ENCODE peak calls at places on chromosomes 1 and 21, in four cellular contexts. A is H9, E is H1, W is mesendoderm. N is an unnamed sample.
A peak's percentile ranks its signal among the peaks of the same experiment; 100 is the strongest.

GRCh38 chr21:41864311-41865001 is 14.7 kb downstream of the PRDM15 start:
- DNase-seq in A (no peak), E (no peak), W (no peak), N (no peak)

GRCh38 chr1:178599745-178600144 is 86.8 kb downstream of the TEX35 start:
- DNase-seq in A (no peak), E (no peak), W (no peak), N (no peak)

GRCh38 chr1:94757931-94758330 is 62.2 kb upstream of the SLC44A3 start:
- DNase-seq in A (no peak), E (no peak), W (peak; percentile 62), N (no peak)

GRCh38 chr1:93990010-93990409 is 80.8 kb upstream of the GCLM start:
- DNase-seq in A (no peak), E (no peak), W (no peak), N (no peak)

GRCh38 chr1:239302716-239303115 is 83.7 kb upstream of the CHRM3 start:
- DNase-seq in A (no peak), E (no peak), W (no peak), N (no peak)

GRCh38 chr1:20873311-20873710 is 86.2 kb upstream of the HP1BP3 start:
- DNase-seq in A (no peak), E (no peak), W (no peak), N (peak; percentile 55)

GRCh38 chr1:168141986-168142385 is 5.3 kb upstream of the GPR161 start:
- DNase-seq in A (no peak), E (no peak), W (peak; percentile 40), N (no peak)

GRCh38 chr21:45076245-45076661 is 1.9 kb downstream of the ADARB1 start:
- DNase-seq in A (peak; percentile 15), E (no peak), W (peak; percentile 32), N (peak; percentile 68)

GRCh38 chr1:173093721-173094450 is 43.1 kb upstream of the TNFSF18 start:
- DNase-seq in A (no peak), E (no peak), W (no peak), N (no peak)

GRCh38 chr1:82755671-82756070 is 954.9 kb downstream of the ADGRL2 start:
- DNase-seq in A (no peak), E (no peak), W (no peak), N (no peak)

GRCh38 chr1:228081578-228082259 is 789 bp upstream of the ARF1 start:
- DNase-seq in A (peak; percentile 72), E (no peak), W (peak; percentile 78), N (no peak)

GRCh38 chr1:207007352-207008033 is 25.1 kb downstream of the C1orf116 start:
- DNase-seq in A (no peak), E (no peak), W (peak; percentile 81), N (peak; percentile 91)

GRCh38 chr1:178412400-178412770 is 84.4 kb downstream of the CLEC20A start:
- DNase-seq in A (no peak), E (no peak), W (no peak), N (peak; percentile 70)

GRCh38 chr1:193794239-193794638 is 607.8 kb upstream of the B3GALT2 start:
- DNase-seq in A (no peak), E (no peak), W (no peak), N (peak; percentile 3)

GRCh38 chr1:93960641-93961147 is 51.5 kb upstream of the GCLM start:
- DNase-seq in A (no peak), E (no peak), W (no peak), N (peak; percentile 12)

GRCh38 chr1:201619513-201619912 is 80.6 kb downstream of the NAV1 start:
- DNase-seq in A (no peak), E (no peak), W (no peak), N (no peak)

GRCh38 chr1:187617776-187618175 is 789.0 kb downstream of the PLA2G4A start:
- DNase-seq in A (no peak), E (no peak), W (no peak), N (no peak)

GRCh38 chr1:63918395-63918945 is 144.7 kb downstream of the ROR1 start:
- DNase-seq in A (no peak), E (no peak), W (no peak), N (no peak)

GRCh38 chr1:7628273-7628672 is 142.8 kb upstream of the VAMP3 start:
- DNase-seq in A (no peak), E (no peak), W (no peak), N (no peak)

GRCh38 chr1:6197746-6198427 is 1.5 kb downstream of the RPL22 start:
- DNase-seq in A (no peak), E (no peak), W (no peak), N (no peak)

GRCh38 chr1:185735667-185736105 is 1.5 kb downstream of the HMCN1 start:
- DNase-seq in A (no peak), E (no peak), W (no peak), N (peak; percentile 7)

GRCh38 chr1:70277875-70278274 is 56.7 kb downstream of the SRSF11 start:
- DNase-seq in A (no peak), E (no peak), W (no peak), N (no peak)

GRCh38 chr1:203459671-203460201 is 15.9 kb upstream of the PRELP start:
- DNase-seq in A (no peak), E (no peak), W (peak; percentile 72), N (no peak)

GRCh38 chr1:41347276-41347675 is 14.0 kb upstream of the FOXO6 start:
- DNase-seq in A (no peak), E (no peak), W (no peak), N (no peak)

GRCh38 chr1:72062584-72062983 is 219.8 kb downstream of the NEGR1 start:
- DNase-seq in A (no peak), E (no peak), W (no peak), N (peak; percentile 17)

GRCh38 chr21:46222436-46223116 is 6.0 kb downstream of the LSS start:
- DNase-seq in A (no peak), E (no peak), W (no peak), N (no peak)

GRCh38 chr1:111702504-111703050 is 36.6 kb downstream of the INKA2 start:
- DNase-seq in A (no peak), E (no peak), W (no peak), N (no peak)

GRCh38 chr1:156549831-156550230 is 22.5 kb downstream of the IQGAP3 start:
- DNase-seq in A (no peak), E (no peak), W (no peak), N (no peak)

GRCh38 chr1:66711420-66711819 is 40.8 kb upstream of the DYNLT5 start:
- DNase-seq in A (no peak), E (no peak), W (peak; percentile 33), N (no peak)

GRCh38 chr1:158153781-158154444 is 26.8 kb upstream of the CD1D start:
- DNase-seq in A (no peak), E (no peak), W (no peak), N (no peak)

DNA sequence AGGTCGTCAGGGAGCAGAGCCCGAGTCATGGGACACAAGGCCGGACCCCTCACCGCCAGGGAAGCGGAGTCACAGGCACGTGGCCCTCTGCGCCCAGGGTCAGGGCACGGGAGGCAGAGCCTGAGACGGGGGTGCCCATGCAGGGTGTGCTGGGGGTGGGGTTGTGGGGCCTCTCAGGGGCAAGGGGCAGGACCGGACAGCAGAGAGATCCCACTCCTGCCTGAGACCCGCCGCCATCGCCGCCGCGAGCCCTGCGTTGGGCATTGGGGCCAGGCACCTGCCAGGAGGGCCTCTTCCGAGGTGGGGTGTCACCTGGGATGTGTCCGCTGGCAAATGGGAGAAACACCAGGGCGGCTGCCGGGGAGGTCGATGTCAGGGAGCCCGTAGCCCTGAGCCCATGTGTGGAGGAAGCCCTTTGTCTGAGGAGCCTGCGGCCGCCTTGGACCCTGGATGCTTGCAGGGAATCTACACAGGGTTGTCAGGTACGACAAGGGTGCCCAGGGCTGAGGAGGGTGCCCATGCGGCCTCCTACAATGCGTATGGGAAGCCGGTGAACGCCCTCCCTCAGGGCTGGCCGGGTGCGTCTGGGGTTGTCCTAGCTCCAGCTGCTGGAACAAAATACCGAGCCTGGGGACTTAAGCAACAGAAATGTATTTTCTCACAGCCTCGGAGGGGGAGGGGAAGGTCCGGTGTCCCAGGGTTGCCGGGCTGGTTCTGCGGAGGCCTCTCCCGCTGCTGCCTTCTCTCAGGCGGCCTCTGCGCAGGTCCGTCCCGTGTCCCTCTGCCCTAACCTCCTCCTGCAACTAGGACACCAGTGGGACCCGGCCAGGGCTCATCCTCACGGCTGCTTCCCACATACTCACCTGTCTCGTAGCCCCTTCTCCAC is 16.4 kb upstream of the C1orf159 start:
- DNase-seq in A (no peak), E (no peak), W (no peak), N (no peak)
- H4K5ac ChIP-seq in A (no peak overlapping the region), E (no peak overlapping the region), W (no peak overlapping the region), N (no peak overlapping the region)

DNA sequence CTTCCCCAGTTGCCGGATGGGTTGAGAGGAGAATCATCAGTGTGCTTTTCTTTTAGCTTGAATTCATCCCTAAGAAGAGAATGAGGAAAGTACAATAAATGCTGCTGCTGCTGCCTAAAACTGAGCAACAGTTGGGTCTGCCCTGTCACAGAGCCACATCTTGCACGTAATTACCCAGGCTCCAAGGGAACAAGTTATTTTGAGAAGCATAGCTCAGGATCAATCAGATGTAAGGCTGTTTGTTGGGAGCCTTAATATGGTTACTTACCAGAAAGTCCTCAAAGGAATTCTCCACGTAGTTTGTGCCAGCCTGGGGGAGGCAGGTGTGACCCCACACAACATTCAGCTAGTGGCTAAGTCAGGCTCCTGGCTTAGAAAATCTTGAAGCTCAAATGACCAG is 16.7 kb downstream of the ACTN2 start:
- DNase-seq in A (no peak), E (no peak), W (no peak), N (no peak)
- H4K5ac ChIP-seq in A (no peak overlapping the region), E (no peak overlapping the region), W (no peak overlapping the region), N (no peak overlapping the region)

DNA sequence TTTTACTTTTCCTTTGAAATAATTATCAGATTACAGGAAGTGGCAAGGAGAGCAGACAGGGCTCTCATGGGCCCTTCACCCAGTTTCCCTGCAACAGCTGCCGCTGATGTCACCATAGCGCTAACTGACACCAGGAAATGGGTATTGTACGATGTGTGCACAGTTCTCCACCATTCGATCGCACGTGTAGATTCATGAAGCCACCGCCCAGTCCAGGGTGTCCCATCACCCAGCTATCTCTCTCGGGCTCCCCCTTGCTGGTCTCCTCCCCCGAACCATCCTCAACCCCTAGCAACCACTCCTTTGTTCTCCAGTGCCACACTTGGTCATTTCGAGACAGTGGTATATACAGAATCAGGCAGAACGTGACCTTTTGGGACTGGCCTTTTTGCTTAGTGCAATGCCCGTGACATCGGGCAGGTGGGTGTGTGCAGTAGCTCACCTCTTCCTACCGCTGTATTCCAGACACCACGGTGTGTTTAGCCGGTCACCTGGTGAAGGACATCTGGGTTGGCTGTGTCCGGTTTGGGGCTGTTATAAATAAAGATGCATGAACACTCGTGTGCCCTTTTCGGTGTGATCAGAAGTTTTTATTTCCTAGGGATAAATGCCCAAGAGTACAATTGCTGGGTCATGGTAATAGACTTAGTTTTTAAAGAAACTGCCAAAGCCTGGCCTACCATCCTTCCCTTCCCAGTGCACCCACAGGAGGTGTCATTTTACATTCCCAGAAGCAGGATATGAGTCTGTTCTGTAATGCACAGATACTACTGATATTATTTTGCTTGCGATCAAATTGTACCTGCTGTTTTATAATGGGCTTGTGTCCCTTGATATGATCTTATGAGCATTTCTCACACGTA is 118.5 kb downstream of the CRYAA start:
- DNase-seq in A (no peak), E (no peak), W (no peak), N (no peak)
- H4K5ac ChIP-seq in A (no peak overlapping the region), E (no peak overlapping the region), W (no peak overlapping the region), N (no peak overlapping the region)

DNA sequence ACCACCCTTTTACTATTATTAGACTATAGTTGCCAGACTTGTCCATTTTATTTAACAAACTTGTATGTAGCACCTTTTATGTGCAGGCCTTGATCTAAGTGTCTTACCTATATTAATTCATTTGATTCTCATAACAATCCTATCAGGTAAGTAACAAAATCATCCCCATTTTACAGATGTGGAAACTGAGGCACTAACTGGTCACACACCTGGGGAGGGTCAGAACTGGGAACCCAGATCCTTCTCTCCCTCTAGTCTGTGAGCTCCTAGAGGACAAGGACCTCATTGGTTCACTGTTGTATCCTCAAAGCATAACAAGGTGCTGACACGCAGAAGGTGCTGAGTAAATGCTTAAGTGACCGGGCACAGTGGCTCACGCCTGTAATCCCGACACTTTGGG is 14.9 kb downstream of the FBXO2 start:
- DNase-seq in A (no peak), E (no peak), W (no peak), N (no peak)
- H4K5ac ChIP-seq in A (no peak overlapping the region), E (no peak overlapping the region), W (no peak overlapping the region), N (no peak overlapping the region)

GRCh38 chr1:4562321-4562720 is 92.1 kb upstream of the AJAP1 start:
- DNase-seq in A (no peak), E (no peak), W (no peak), N (no peak)
- H4K5ac ChIP-seq in A (no peak overlapping the region), E (no peak overlapping the region), W (no peak overlapping the region), N (no peak overlapping the region)

N was measured in IMR-90.